ENCODE peak calls at places on chromosomes 7 and 10, in ten cellular contexts. O is activated CD4-positive, alpha-beta T cell treated with anti-CD3 and anti-CD28 coated beads for 1 hour; X is AG04449; M is stimulated activated CD4-positive, alpha-beta T cell treated with anti-CD3 and anti-CD28 coated beads, Interleukin-4, amount 100 ng/mL, for 1 hour; Y is ascending aorta; U is EL; N is activated CD8-positive, alpha-beta T cell treated with anti-CD3 and anti-CD28 coated beads for 36 hours; J is uterus; F is brain microvascular endothelial cell; W is hippocampal formation. R is an unnamed sample.

GRCh38 chr7:27661776-27662489 is 750 bp downstream of the HIBADH start:
- DNase-seq in O (no peak), X (no peak), M (peak; percentile 14), Y (no peak), U (peak; percentile 27), N (peak; percentile 18), J (peak; percentile 44), F (no peak), W (no peak), R (peak; percentile 37)

GRCh38 chr7:142880886-142881505 is 4.5 kb downstream of the TRPV6 start:
- DNase-seq in O (no peak), X (no peak), M (peak; percentile 35), Y (no peak), U (peak; percentile 20), N (peak; percentile 67), J (no peak), F (peak; percentile 11), W (no peak), R (peak; percentile 45)

GRCh38 chr10:1043532-1043995 is 5.4 kb downstream of the IDI1 start:
- DNase-seq in O (no peak), X (no peak), M (no peak), Y (no peak), U (no peak), N (peak; percentile 30), J (peak; percentile 36), F (no peak), W (no peak), R (no peak)

GRCh38 chr10:94403034-94403822 is 887 bp downstream of the TBC1D12 start:
- DNase-seq in O (no peak), X (no peak), M (peak; percentile 5), Y (no peak), U (peak; percentile 78), N (peak; percentile 15), J (peak; percentile 33), F (peak; percentile 70), W (peak; percentile 52), R (peak; percentile 16)

GRCh38 chr10:61901829-61902447 is 439 bp downstream of the ARID5B start:
- DNase-seq in O (no peak), X (no peak), M (no peak), Y (no peak), U (no peak), N (no peak), J (no peak), F (peak; percentile 31), W (peak; percentile 60), R (no peak)

GRCh38 chr7:7720193-7720592 is 1.8 kb upstream of the RPA3 start:
- DNase-seq in O (no peak), X (no peak), M (no peak), Y (no peak), U (no peak), N (no peak), J (no peak), F (no peak), W (no peak), R (no peak)

GRCh38 chr7:117750612-117751563 is 122.4 kb downstream of the CTTNBP2 start:
- DNase-seq in O (no peak), X (no peak), M (no peak), Y (no peak), U (peak; percentile 5), N (no peak), J (no peak), F (no peak), W (no peak), R (no peak)

GRCh38 chr10:71623098-71623985 is 96.2 kb downstream of the C10orf105 start:
- DNase-seq in O (no peak), X (no peak), M (no peak), Y (no peak), U (peak; percentile 42), N (no peak), J (peak; percentile 38), F (peak; percentile 26), W (no peak), R (no peak)

GRCh38 chr10:79127151-79127961 is 58.6 kb downstream of the ZMIZ1 start:
- DNase-seq in O (no peak), X (no peak), M (no peak), Y (no peak), U (peak; percentile 72), N (no peak), J (peak; percentile 79), F (peak; percentile 87), W (no peak), R (no peak)